ENCODE peak calls at places on chromosome 13, in five cellular contexts. O, K, A, I and N are unnamed samples.

GRCh38 chr13:92473736-92474465 is 752.7 kb upstream of the GPC6 start:
- DNase-seq in O (no peak), I (no peak), A (no peak), K (no peak), N (no peak)

GRCh38 chr13:105442941-105443340 is 1092.5 kb downstream of the EFNB2 start:
- DNase-seq in O (no peak), A (peak), I (no peak), K (no peak), N (peak)

GRCh38 chr13:64793131-64793530 is 2437.0 kb downstream of the PCDH9 start:
- DNase-seq in O (no peak), K (no peak), I (no peak), A (no peak), N (no peak)

GRCh38 chr13:100234524-100235136 is 145.7 kb downstream of the PCCA start:
- DNase-seq in I (no peak), K (no peak), O (no peak), A (peak), N (peak)

GRCh38 chr13:74035881-74036280 is 98.3 kb downstream of the KLF12 start:
- DNase-seq in A (no peak), O (no peak), I (peak), K (no peak), N (no peak)

GRCh38 chr13:26721251-26721939 is 39.2 kb downstream of the GPR12 start:
- DNase-seq in A (peak), O (peak), K (peak), I (no peak), N (no peak)

GRCh38 chr13:40388617-40389016 is 277.8 kb downstream of the FOXO1 start:
- DNase-seq in I (no peak), O (no peak), A (peak), K (peak), N (peak)

GRCh38 chr13:49561064-49561410 is 24.3 kb downstream of the RCBTB1 start:
- DNase-seq in O (no peak), I (peak), A (peak), K (no peak), N (no peak)

GRCh38 chr13:114024603-114025431 is 50.9 kb upstream of the C13orf46 start:
- DNase-seq in I (no peak), O (no peak), A (peak), K (no peak), N (no peak)

GRCh38 chr13:113632706-113633484 is 25.1 kb downstream of the ATP4B start:
- DNase-seq in A (no peak), K (no peak), O (peak), I (no peak), N (no peak)